ENCODE peak calls at places on chromosome 15, in seven cellular contexts. One of them, this sample, is unnamed.

GRCh38 chr15:78909791-78910228 is 35.0 kb downstream of the CTSH start:
- DNase-seq in IMR-90: peak; percentile 45
- DNase-seq in upper lobe of right lung: no peak
- DNase-seq in Peyer's patch: peak; percentile 36
- DNase-seq in GM23248: peak; percentile 69
- DNase-seq in suprapubic skin: no peak
- DNase-seq in lower lobe of right lung: no peak
- DNase-seq in this sample: no peak

GRCh38 chr15:38843736-38844590 is 279.3 kb upstream of the RASGRP1 start:
- DNase-seq in upper lobe of right lung: no peak
- DNase-seq in lower lobe of right lung: no peak
- DNase-seq in GM23248: peak; percentile 82
- DNase-seq in suprapubic skin: no peak
- DNase-seq in Peyer's patch: no peak
- DNase-seq in IMR-90: peak; percentile 81
- DNase-seq in this sample: no peak

GRCh38 chr15:62068071-62068786 is 1.5 kb downstream of the C2CD4A start:
- DNase-seq in upper lobe of right lung: peak; percentile 85
- DNase-seq in IMR-90: no peak
- DNase-seq in Peyer's patch: no peak
- DNase-seq in GM23248: peak; percentile 67
- DNase-seq in lower lobe of right lung: peak; percentile 76
- DNase-seq in suprapubic skin: peak; percentile 69
- DNase-seq in this sample: no peak

GRCh38 chr15:57334257-57334656 is 42.0 kb upstream of the CGNL1 start:
- DNase-seq in GM23248: peak; percentile 37
- DNase-seq in lower lobe of right lung: no peak
- DNase-seq in suprapubic skin: no peak
- DNase-seq in upper lobe of right lung: no peak
- DNase-seq in Peyer's patch: no peak
- DNase-seq in IMR-90: peak; percentile 31
- DNase-seq in this sample: peak; percentile 87

GRCh38 chr15:74010929-74011540 is 16.5 kb downstream of the PML start:
- DNase-seq in upper lobe of right lung: no peak
- DNase-seq in IMR-90: no peak
- DNase-seq in Peyer's patch: peak; percentile 0
- DNase-seq in lower lobe of right lung: no peak
- DNase-seq in GM23248: peak; percentile 57
- DNase-seq in suprapubic skin: no peak
- DNase-seq in this sample: no peak

GRCh38 chr15:42137461-42138261 is 18.8 kb downstream of the PLA2G4F start:
- DNase-seq in upper lobe of right lung: peak; percentile 52
- DNase-seq in Peyer's patch: no peak
- DNase-seq in IMR-90: peak; percentile 50
- DNase-seq in lower lobe of right lung: no peak
- DNase-seq in GM23248: peak; percentile 81
- DNase-seq in suprapubic skin: peak; percentile 44
- DNase-seq in this sample: peak; percentile 43

GRCh38 chr15:98611808-98612207 is 36.5 kb upstream of the IGF1R start:
- DNase-seq in IMR-90: no peak
- DNase-seq in suprapubic skin: no peak
- DNase-seq in GM23248: no peak
- DNase-seq in lower lobe of right lung: no peak
- DNase-seq in upper lobe of right lung: no peak
- DNase-seq in Peyer's patch: no peak
- DNase-seq in this sample: no peak

GRCh38 chr15:58748040-58748786 is 1.3 kb downstream of the ADAM10 start:
- DNase-seq in IMR-90: no peak
- DNase-seq in upper lobe of right lung: no peak
- DNase-seq in GM23248: peak; percentile 49
- DNase-seq in lower lobe of right lung: no peak
- DNase-seq in suprapubic skin: no peak
- DNase-seq in Peyer's patch: peak; percentile 46
- DNase-seq in this sample: no peak

GRCh38 chr15:63502137-63502801 is 2.1 kb upstream of the USP3 start:
- DNase-seq in suprapubic skin: no peak
- DNase-seq in IMR-90: peak; percentile 44
- DNase-seq in lower lobe of right lung: peak; percentile 67
- DNase-seq in upper lobe of right lung: peak; percentile 71
- DNase-seq in GM23248: peak; percentile 44
- DNase-seq in Peyer's patch: no peak
- DNase-seq in this sample: no peak
- H3K27me3 ChIP-seq in suprapubic skin: no peaks in the 10 kb centered on the region
- H3K27me3 ChIP-seq in IMR-90: no peaks in the 10 kb centered on the region
- H3K27me3 ChIP-seq in lower lobe of right lung: no peaks in the 10 kb centered on the region
- H3K27me3 ChIP-seq in upper lobe of right lung: no peaks in the 10 kb centered on the region
- H3K27me3 ChIP-seq in GM23248: no peaks in the 10 kb centered on the region
- H3K27me3 ChIP-seq in Peyer's patch: no peaks in the 10 kb centered on the region
- H3K27me3 ChIP-seq in this sample: no peaks in the 10 kb centered on the region

DNA sequence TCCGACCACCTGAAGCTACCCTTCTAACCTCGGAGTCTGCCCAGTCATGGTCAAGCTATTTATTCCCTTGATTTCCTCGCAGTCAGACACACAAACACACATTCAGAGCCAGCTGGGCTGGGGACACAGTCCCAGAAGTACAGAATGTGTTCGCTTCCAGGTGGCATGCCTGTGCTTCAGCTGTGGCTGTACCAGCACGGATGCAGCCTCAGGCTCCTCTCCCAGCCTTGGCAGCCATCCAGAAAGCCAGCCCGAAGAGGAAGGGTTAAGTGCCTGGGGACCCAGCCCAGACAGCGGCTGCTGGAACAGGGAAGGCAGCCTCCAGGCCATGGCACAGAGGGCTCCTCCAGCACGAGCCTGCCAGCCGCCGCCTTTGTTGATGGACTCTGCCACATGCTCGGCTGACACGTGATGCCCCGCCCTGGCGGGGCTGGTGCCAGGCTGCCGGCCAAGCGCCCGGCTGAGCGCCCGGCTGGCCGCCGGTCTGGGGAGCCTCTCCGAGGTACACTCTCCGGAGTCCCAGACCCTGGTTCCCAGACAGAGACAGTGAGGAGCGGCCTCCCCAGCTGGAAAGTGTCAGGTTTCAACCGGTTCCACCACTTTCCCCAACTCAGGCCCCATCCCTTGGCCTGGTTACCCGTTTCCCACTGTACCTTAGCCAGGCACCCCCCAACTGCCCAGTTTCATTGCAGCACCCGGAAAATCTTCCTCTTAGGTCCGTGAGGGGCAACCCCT is 5.4 kb downstream of the BMF start:
- DNase-seq in GM23248: peak; percentile 88
- DNase-seq in suprapubic skin: peak; percentile 92
- DNase-seq in lower lobe of right lung: peak; percentile 87
- DNase-seq in Peyer's patch: no peak
- DNase-seq in IMR-90: peak; percentile 79
- DNase-seq in upper lobe of right lung: peak; percentile 92
- DNase-seq in this sample: peak; percentile 97
- H3K4me1 ChIP-seq in GM23248: peaks cover 30% of the 10 kb centered on the region
- H3K4me1 ChIP-seq in suprapubic skin: peaks cover 100% of the 10 kb centered on the region
- H3K4me1 ChIP-seq in lower lobe of right lung: peaks cover 93% of the 10 kb centered on the region
- H3K4me1 ChIP-seq in Peyer's patch: peaks cover 96% of the 10 kb centered on the region
- H3K4me1 ChIP-seq in IMR-90: peaks cover 61% of the 10 kb centered on the region
- H3K4me1 ChIP-seq in upper lobe of right lung: peaks cover 92% of the 10 kb centered on the region
- H3K4me1 ChIP-seq in this sample: peaks cover 57% of the 10 kb centered on the region

GRCh38 chr15:96414875-96415274 is 84.4 kb downstream of the NR2F2 start:
- DNase-seq in lower lobe of right lung: no peak
- DNase-seq in GM23248: no peak
- DNase-seq in IMR-90: no peak
- DNase-seq in upper lobe of right lung: no peak
- DNase-seq in Peyer's patch: no peak
- DNase-seq in suprapubic skin: no peak
- DNase-seq in this sample: peak; percentile 66
- H3K27me3 ChIP-seq in lower lobe of right lung: peaks cover 98% of the 10 kb centered on the region
- H3K27me3 ChIP-seq in GM23248: peaks cover 100% of the 10 kb centered on the region
- H3K27me3 ChIP-seq in IMR-90: peaks cover 90% of the 10 kb centered on the region
- H3K27me3 ChIP-seq in upper lobe of right lung: peaks cover 98% of the 10 kb centered on the region
- H3K27me3 ChIP-seq in Peyer's patch: no peaks in the 10 kb centered on the region
- H3K27me3 ChIP-seq in suprapubic skin: peaks cover 100% of the 10 kb centered on the region
- H3K27me3 ChIP-seq in this sample: peaks cover 100% of the 10 kb centered on the region

GRCh38 chr15:90064931-90065681 is 37.2 kb downstream of the IDH2 start:
- DNase-seq in Peyer's patch: no peak
- DNase-seq in suprapubic skin: no peak
- DNase-seq in IMR-90: no peak
- DNase-seq in lower lobe of right lung: peak; percentile 85
- DNase-seq in GM23248: no peak
- DNase-seq in upper lobe of right lung: peak; percentile 82
- DNase-seq in this sample: peak; percentile 77
- H3K4me1 ChIP-seq in Peyer's patch: peaks cover 54% of the 10 kb centered on the region
- H3K4me1 ChIP-seq in suprapubic skin: peaks cover 56% of the 10 kb centered on the region
- H3K4me1 ChIP-seq in IMR-90: peaks cover 1% of the 10 kb centered on the region
- H3K4me1 ChIP-seq in lower lobe of right lung: peaks cover 71% of the 10 kb centered on the region
- H3K4me1 ChIP-seq in GM23248: no peaks in the 10 kb centered on the region
- H3K4me1 ChIP-seq in upper lobe of right lung: peaks cover 63% of the 10 kb centered on the region
- H3K4me1 ChIP-seq in this sample: peaks cover 25% of the 10 kb centered on the region